ENCODE peak calls at places on chromosomes 5 and 9, in four cellular contexts. One of them, this sample, is unnamed. For H3K4me1, the result is how much of the 10 kb centered on the place peaks cover.

GRCh38 chr5:133758641-133759040 is 146.3 kb upstream of the FSTL4 start:
- DNase-seq in psoas muscle: no peak
- DNase-seq in HCT116: no peak
- DNase-seq in mammary epithelial cell: no peak
- DNase-seq in this sample: no peak

GRCh38 chr5:142053434-142054253 is 40.8 kb upstream of the GNPDA1 start:
- DNase-seq in psoas muscle: no peak
- DNase-seq in HCT116: peak
- DNase-seq in mammary epithelial cell: peak
- DNase-seq in this sample: peak

GRCh38 chr5:38645508-38645907 is 89.1 kb upstream of the LIFR start:
- DNase-seq in psoas muscle: peak
- DNase-seq in HCT116: no peak
- DNase-seq in mammary epithelial cell: no peak
- DNase-seq in this sample: no peak

GRCh38 chr5:7759951-7760580 is 90.9 kb downstream of the CFAP90 start:
- DNase-seq in psoas muscle: no peak
- DNase-seq in HCT116: no peak
- DNase-seq in mammary epithelial cell: no peak
- DNase-seq in this sample: no peak

GRCh38 chr5:37217976-37218375 is 31.2 kb downstream of the CPLANE1 start:
- DNase-seq in psoas muscle: no peak
- DNase-seq in HCT116: no peak
- DNase-seq in mammary epithelial cell: no peak
- DNase-seq in this sample: no peak

GRCh38 chr5:58983496-58983895 is 400.6 kb downstream of the RAB3C start:
- DNase-seq in psoas muscle: no peak
- DNase-seq in HCT116: no peak
- DNase-seq in mammary epithelial cell: no peak
- DNase-seq in this sample: no peak

GRCh38 chr5:177303925-177304391 is 359 bp downstream of the PRELID1 start:
- DNase-seq in psoas muscle: peak
- DNase-seq in HCT116: no peak
- DNase-seq in mammary epithelial cell: no peak
- DNase-seq in this sample: no peak

GRCh38 chr5:108193021-108193795 is 188.7 kb downstream of the FBXL17 start:
- DNase-seq in psoas muscle: no peak
- DNase-seq in HCT116: no peak
- DNase-seq in mammary epithelial cell: peak
- DNase-seq in this sample: no peak

GRCh38 chr5:1801954-1802295 is 718 bp downstream of the NDUFS6 start:
- DNase-seq in psoas muscle: no peak
- DNase-seq in HCT116: no peak
- DNase-seq in mammary epithelial cell: no peak
- DNase-seq in this sample: peak

GRCh38 chr9:7536310-7536939 is 263.2 kb downstream of the DMAC1 start:
- DNase-seq in psoas muscle: no peak
- DNase-seq in HCT116: peak
- DNase-seq in mammary epithelial cell: peak
- DNase-seq in this sample: peak

GRCh38 chr5:151670074-151670686 is 16.5 kb downstream of the SPARC start:
- DNase-seq in psoas muscle: no peak
- DNase-seq in HCT116: no peak
- DNase-seq in mammary epithelial cell: no peak
- DNase-seq in this sample: peak

GRCh38 chr5:41754857-41755256 is 115.4 kb downstream of the OXCT1 start:
- DNase-seq in psoas muscle: no peak
- DNase-seq in HCT116: no peak
- DNase-seq in mammary epithelial cell: no peak
- DNase-seq in this sample: no peak

GRCh38 chr5:35618297-35618636 is 604 bp downstream of the SPEF2 start:
- DNase-seq in psoas muscle: no peak
- DNase-seq in HCT116: no peak
- DNase-seq in mammary epithelial cell: no peak
- DNase-seq in this sample: peak

GRCh38 chr5:132639706-132640130 is 18.3 kb upstream of the IL13 start:
- DNase-seq in psoas muscle: no peak
- DNase-seq in HCT116: no peak
- DNase-seq in mammary epithelial cell: no peak
- DNase-seq in this sample: no peak

GRCh38 chr5:123037104-123037418 is 536 bp upstream of the PPIC start:
- DNase-seq in psoas muscle: no peak
- DNase-seq in HCT116: no peak
- DNase-seq in mammary epithelial cell: no peak
- DNase-seq in this sample: no peak

GRCh38 chr9:109972026-109973005 is 192.3 kb downstream of the PALM2AKAP2 start:
- DNase-seq in psoas muscle: no peak
- DNase-seq in HCT116: no peak
- DNase-seq in mammary epithelial cell: no peak
- DNase-seq in this sample: no peak

GRCh38 chr9:109971226-109971625 is 191.2 kb downstream of the PALM2AKAP2 start:
- DNase-seq in psoas muscle: no peak
- DNase-seq in HCT116: no peak
- DNase-seq in mammary epithelial cell: peak
- DNase-seq in this sample: no peak

GRCh38 chr9:109974143-109974917 is 194.3 kb downstream of the PALM2AKAP2 start:
- DNase-seq in psoas muscle: no peak
- DNase-seq in HCT116: no peak
- DNase-seq in mammary epithelial cell: no peak
- DNase-seq in this sample: no peak

GRCh38 chr9:109974918-109975276 is 194.9 kb downstream of the PALM2AKAP2 start:
- DNase-seq in psoas muscle: no peak
- DNase-seq in HCT116: no peak
- DNase-seq in mammary epithelial cell: no peak
- DNase-seq in this sample: no peak

GRCh38 chr9:109973336-109973735 is 193.3 kb downstream of the PALM2AKAP2 start:
- DNase-seq in psoas muscle: no peak
- DNase-seq in HCT116: no peak
- DNase-seq in mammary epithelial cell: no peak
- DNase-seq in this sample: no peak
- H3K27ac ChIP-seq in psoas muscle: no peak
- H3K27ac ChIP-seq in HCT116: no peak
- H3K27ac ChIP-seq in mammary epithelial cell: no peak
- H3K27ac ChIP-seq in this sample: no peak

DNA sequence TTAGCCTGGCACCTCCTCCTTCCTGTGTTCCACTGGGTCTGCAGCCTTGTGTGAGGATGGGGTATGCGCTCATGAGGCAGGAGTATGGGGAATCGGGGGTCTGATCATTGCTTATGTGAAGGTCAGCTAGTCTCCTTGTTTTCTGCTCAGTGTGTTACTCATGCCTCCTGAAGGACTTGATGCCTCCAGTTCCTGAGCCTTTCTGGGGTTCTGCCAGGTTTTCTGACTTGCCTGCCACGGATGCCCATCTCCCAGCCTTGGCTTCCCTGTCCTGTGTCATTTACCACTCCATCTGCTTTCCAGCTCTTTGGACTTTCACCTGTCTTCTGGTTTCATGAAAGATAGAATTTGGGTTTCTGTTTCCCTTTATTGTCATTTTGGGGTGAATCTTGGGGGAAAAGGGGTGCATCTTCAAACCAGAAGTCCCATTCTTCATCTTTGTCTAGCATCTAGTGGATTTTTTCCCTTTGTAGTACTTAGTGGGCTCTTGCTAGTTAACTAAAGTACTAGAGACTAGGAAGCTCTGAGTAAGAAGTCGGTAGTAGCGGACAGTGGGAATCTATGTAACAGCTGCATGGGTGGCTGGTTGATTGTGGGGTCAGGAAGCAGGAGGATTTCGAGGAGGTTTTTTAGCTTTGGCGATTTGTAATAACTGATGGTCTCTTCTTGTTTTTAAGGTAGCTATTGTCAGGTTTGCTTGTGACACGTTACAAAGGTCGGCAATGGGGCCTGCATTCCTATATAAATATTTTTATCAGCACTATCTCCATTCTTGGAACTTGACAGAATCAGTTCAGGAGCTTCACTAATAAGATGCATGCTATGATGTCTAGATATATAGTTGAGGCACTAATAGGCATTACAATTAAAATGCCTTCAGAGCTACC is 8.2 kb downstream of the OTULIN start:
- DNase-seq in psoas muscle: no peak
- DNase-seq in HCT116: no peak
- DNase-seq in mammary epithelial cell: peak
- DNase-seq in this sample: no peak
- H3K4me1 ChIP-seq in psoas muscle: under half
- H3K4me1 ChIP-seq in HCT116: under half
- H3K4me1 ChIP-seq in mammary epithelial cell: half or more
- H3K4me1 ChIP-seq in this sample: under half

DNA sequence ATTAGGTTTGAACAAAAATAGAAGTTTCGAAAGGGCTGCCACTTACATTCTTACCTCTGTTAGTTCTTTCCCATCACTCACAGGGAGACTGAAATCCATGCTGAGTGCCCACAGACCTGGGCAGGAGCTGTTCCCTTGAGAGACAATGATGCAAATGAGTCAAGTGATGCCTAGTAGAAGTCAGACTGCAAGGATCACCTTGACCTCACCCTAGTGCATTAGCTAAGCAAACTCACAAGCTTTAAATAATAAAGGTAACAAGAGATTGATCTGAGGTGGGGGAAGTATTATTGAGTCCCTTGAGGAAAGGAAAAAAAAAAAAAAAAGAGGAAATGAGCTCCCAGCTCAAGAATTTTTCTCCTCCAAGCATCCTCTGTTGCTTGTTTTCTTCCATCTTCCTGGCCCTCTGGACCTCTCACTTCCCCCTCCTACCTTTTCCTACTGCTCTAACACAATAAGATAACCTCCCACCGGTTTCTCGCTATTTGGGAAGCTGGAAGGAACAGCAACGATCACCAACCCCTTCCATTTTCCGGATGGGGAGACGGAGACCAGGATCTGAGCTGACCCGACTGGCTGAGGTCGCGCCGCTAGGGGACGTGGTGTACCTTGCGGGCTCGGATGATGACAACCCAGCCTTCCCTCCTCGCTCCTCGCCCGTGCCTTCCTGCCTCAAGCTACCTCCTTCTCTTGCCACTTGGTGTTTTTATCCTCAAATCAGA is 2.0 kb downstream of the LPAR1 start:
- DNase-seq in psoas muscle: peak
- DNase-seq in HCT116: peak
- DNase-seq in mammary epithelial cell: peak
- DNase-seq in this sample: no peak
- H3K27ac ChIP-seq in psoas muscle: no peak
- H3K27ac ChIP-seq in HCT116: no peak
- H3K27ac ChIP-seq in mammary epithelial cell: peak
- H3K27ac ChIP-seq in this sample: no peak

DNA sequence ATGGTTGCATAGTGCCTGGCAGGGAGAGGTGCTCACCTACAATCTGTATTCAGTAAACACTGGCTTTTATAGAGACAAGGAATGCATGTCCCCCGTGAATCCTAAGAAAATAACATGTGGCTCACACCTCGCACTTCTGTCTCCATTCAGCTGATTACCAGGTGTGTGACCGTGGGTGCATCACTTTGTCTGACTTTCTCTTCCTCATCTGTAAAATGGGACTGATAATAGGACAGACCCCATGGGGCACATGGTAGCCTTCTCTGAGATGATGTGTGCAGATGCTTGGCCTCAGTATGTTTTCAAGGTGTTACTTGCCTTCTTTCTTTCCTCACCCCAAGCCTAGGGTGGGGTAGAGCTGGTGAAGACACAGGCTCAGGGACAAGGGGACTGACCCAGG is 6.3 kb downstream of the CXXC5 start:
- DNase-seq in psoas muscle: no peak
- DNase-seq in HCT116: no peak
- DNase-seq in mammary epithelial cell: no peak
- DNase-seq in this sample: no peak
- H3K4me1 ChIP-seq in psoas muscle: half or more
- H3K4me1 ChIP-seq in HCT116: half or more
- H3K4me1 ChIP-seq in mammary epithelial cell: half or more
- H3K4me1 ChIP-seq in this sample: half or more

GRCh38 chr5:106174903-106175302 is 1495.8 kb downstream of the EFNA5 start:
- DNase-seq in psoas muscle: no peak
- DNase-seq in HCT116: no peak
- DNase-seq in mammary epithelial cell: peak
- DNase-seq in this sample: no peak

GRCh38 chr5:106171132-106171531 is 1499.6 kb downstream of the EFNA5 start:
- DNase-seq in psoas muscle: no peak
- DNase-seq in HCT116: no peak
- DNase-seq in mammary epithelial cell: no peak
- DNase-seq in this sample: peak

GRCh38 chr5:106171708-106172107 is 1499.0 kb downstream of the EFNA5 start:
- DNase-seq in psoas muscle: no peak
- DNase-seq in HCT116: no peak
- DNase-seq in mammary epithelial cell: no peak
- DNase-seq in this sample: no peak

GRCh38 chr5:106167766-106168165 is 1503.0 kb downstream of the EFNA5 start:
- DNase-seq in psoas muscle: no peak
- DNase-seq in HCT116: no peak
- DNase-seq in mammary epithelial cell: no peak
- DNase-seq in this sample: no peak

GRCh38 chr5:106172681-106173532 is 1497.8 kb downstream of the EFNA5 start:
- DNase-seq in psoas muscle: no peak
- DNase-seq in HCT116: no peak
- DNase-seq in mammary epithelial cell: no peak
- DNase-seq in this sample: peak
- H3K27ac ChIP-seq in psoas muscle: no peak
- H3K27ac ChIP-seq in HCT116: no peak
- H3K27ac ChIP-seq in mammary epithelial cell: no peak
- H3K27ac ChIP-seq in this sample: no peak

DNA sequence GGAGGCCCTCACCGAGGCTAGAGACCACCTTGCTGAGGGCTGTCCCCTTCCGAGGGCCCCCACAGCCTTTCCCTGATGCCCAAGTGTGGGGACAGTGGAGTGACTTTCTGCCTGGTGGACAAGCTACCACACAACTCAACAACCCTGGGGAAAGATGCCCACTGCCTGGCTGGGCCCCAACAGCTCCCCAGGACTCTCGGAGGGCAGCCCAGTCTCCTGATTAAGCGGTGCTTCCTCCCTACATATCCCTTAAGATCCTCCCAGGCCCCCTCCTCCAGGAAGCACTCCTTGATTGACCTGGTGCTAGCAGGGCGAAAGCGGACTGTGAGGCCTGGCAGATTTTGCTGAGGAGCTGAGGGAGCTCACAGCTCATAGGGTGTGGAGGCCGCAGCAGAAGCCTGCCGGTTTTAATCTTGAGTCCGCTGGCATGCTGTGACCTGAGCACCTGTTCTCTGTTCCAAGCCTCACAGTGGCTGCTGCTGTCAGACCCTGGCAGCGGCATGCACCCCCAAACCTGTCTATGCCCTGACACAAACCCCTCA is 2.2 kb downstream of the NSMF start:
- DNase-seq in psoas muscle: peak
- DNase-seq in HCT116: no peak
- DNase-seq in mammary epithelial cell: no peak
- DNase-seq in this sample: no peak
- H3K4me1 ChIP-seq in psoas muscle: under half
- H3K4me1 ChIP-seq in HCT116: under half
- H3K4me1 ChIP-seq in mammary epithelial cell: under half
- H3K4me1 ChIP-seq in this sample: under half